ENCODE peak calls at places on chromosomes 3 and 15, in seven cellular contexts. One of them, this sample, is unnamed.

GRCh38 chr3:186108941-186109865 is at the start of gene ETV5:
- DNase-seq in A549: peak; percentile 98
- DNase-seq in uterus: peak; percentile 100
- DNase-seq in vagina: peak; percentile 100
- DNase-seq in cardiac muscle cell: peak; percentile 99
- DNase-seq in RWPE1: peak; percentile 100
- DNase-seq in hepatocyte: peak; percentile 99
- DNase-seq in this sample: peak; percentile 100

GRCh38 chr3:17183951-17184550 is 299.3 kb downstream of the PLCL2 start:
- DNase-seq in A549: peak; percentile 30
- DNase-seq in hepatocyte: no peak
- DNase-seq in uterus: no peak
- DNase-seq in RWPE1: peak; percentile 20
- DNase-seq in cardiac muscle cell: no peak
- DNase-seq in vagina: no peak
- DNase-seq in this sample: no peak

GRCh38 chr3:194928831-194929594 is 243.3 kb downstream of the FAM43A start:
- DNase-seq in RWPE1: no peak
- DNase-seq in cardiac muscle cell: no peak
- DNase-seq in hepatocyte: no peak
- DNase-seq in vagina: no peak
- DNase-seq in A549: peak; percentile 7
- DNase-seq in uterus: no peak
- DNase-seq in this sample: no peak

GRCh38 chr15:63803106-63803886 is 30.5 kb downstream of the HERC1 start:
- DNase-seq in RWPE1: no peak
- DNase-seq in uterus: no peak
- DNase-seq in vagina: no peak
- DNase-seq in cardiac muscle cell: no peak
- DNase-seq in A549: no peak
- DNase-seq in hepatocyte: no peak
- DNase-seq in this sample: no peak

GRCh38 chr3:65847947-65848346 is 190.8 kb downstream of the MAGI1 start:
- DNase-seq in hepatocyte: no peak
- DNase-seq in A549: no peak
- DNase-seq in cardiac muscle cell: no peak
- DNase-seq in vagina: no peak
- DNase-seq in RWPE1: no peak
- DNase-seq in uterus: no peak
- DNase-seq in this sample: no peak

GRCh38 chr15:64461577-64462162 is 1.3 kb downstream of the ZNF609 start:
- DNase-seq in RWPE1: no peak
- DNase-seq in vagina: no peak
- DNase-seq in A549: peak; percentile 20
- DNase-seq in hepatocyte: peak; percentile 17
- DNase-seq in cardiac muscle cell: peak; percentile 23
- DNase-seq in uterus: no peak
- DNase-seq in this sample: no peak

GRCh38 chr15:31485911-31486461 is 159.4 kb downstream of the KLF13 start:
- DNase-seq in vagina: peak; percentile 85
- DNase-seq in hepatocyte: no peak
- DNase-seq in A549: no peak
- DNase-seq in cardiac muscle cell: no peak
- DNase-seq in RWPE1: no peak
- DNase-seq in uterus: peak; percentile 7
- DNase-seq in this sample: no peak

GRCh38 chr15:101003706-101004105 is 84.5 kb downstream of the LRRK1 start:
- DNase-seq in RWPE1: no peak
- DNase-seq in cardiac muscle cell: no peak
- DNase-seq in vagina: peak; percentile 65
- DNase-seq in uterus: no peak
- DNase-seq in A549: no peak
- DNase-seq in hepatocyte: no peak
- DNase-seq in this sample: no peak

GRCh38 chr15:60544581-60545115 is 65.7 kb upstream of the ICE2 start:
- DNase-seq in cardiac muscle cell: no peak
- DNase-seq in hepatocyte: no peak
- DNase-seq in uterus: no peak
- DNase-seq in RWPE1: no peak
- DNase-seq in vagina: no peak
- DNase-seq in A549: no peak
- DNase-seq in this sample: no peak

GRCh38 chr3:118245312-118245711 is 789.3 kb downstream of the IGSF11 start:
- DNase-seq in vagina: no peak
- DNase-seq in uterus: no peak
- DNase-seq in hepatocyte: no peak
- DNase-seq in cardiac muscle cell: no peak
- DNase-seq in RWPE1: no peak
- DNase-seq in A549: no peak
- DNase-seq in this sample: no peak

GRCh38 chr3:9108876-9109569 is 140.4 kb downstream of the SRGAP3 start:
- DNase-seq in cardiac muscle cell: no peak
- DNase-seq in uterus: no peak
- DNase-seq in A549: no peak
- DNase-seq in vagina: no peak
- DNase-seq in hepatocyte: no peak
- DNase-seq in RWPE1: no peak
- DNase-seq in this sample: no peak

GRCh38 chr3:11185564-11186317 is 31.4 kb downstream of the HRH1 start:
- DNase-seq in RWPE1: peak; percentile 89
- DNase-seq in A549: peak; percentile 83
- DNase-seq in uterus: peak; percentile 80
- DNase-seq in hepatocyte: peak; percentile 64
- DNase-seq in vagina: no peak
- DNase-seq in cardiac muscle cell: no peak
- DNase-seq in this sample: no peak

GRCh38 chr15:71788646-71789579 is 21.4 kb upstream of the NR2E3 start:
- DNase-seq in RWPE1: no peak
- DNase-seq in hepatocyte: peak; percentile 56
- DNase-seq in vagina: no peak
- DNase-seq in uterus: no peak
- DNase-seq in A549: no peak
- DNase-seq in cardiac muscle cell: no peak
- DNase-seq in this sample: no peak

GRCh38 chr15:86540840-86541467 is 461.3 kb downstream of the AGBL1 start:
- DNase-seq in RWPE1: no peak
- DNase-seq in A549: peak; percentile 14
- DNase-seq in cardiac muscle cell: no peak
- DNase-seq in uterus: no peak
- DNase-seq in vagina: no peak
- DNase-seq in hepatocyte: no peak
- DNase-seq in this sample: no peak

GRCh38 chr15:86541540-86541939 is 461.9 kb downstream of the AGBL1 start:
- DNase-seq in cardiac muscle cell: no peak
- DNase-seq in uterus: no peak
- DNase-seq in A549: no peak
- DNase-seq in hepatocyte: no peak
- DNase-seq in vagina: no peak
- DNase-seq in RWPE1: no peak
- DNase-seq in this sample: no peak

GRCh38 chr15:86538141-86538540 is 458.5 kb downstream of the AGBL1 start:
- DNase-seq in hepatocyte: no peak
- DNase-seq in RWPE1: no peak
- DNase-seq in uterus: no peak
- DNase-seq in vagina: no peak
- DNase-seq in cardiac muscle cell: no peak
- DNase-seq in A549: no peak
- DNase-seq in this sample: no peak
- TF ChIP-seq CTCF in hepatocyte: no peak
- TF ChIP-seq CTCF in RWPE1: no peak
- TF ChIP-seq CTCF in uterus: no peak
- TF ChIP-seq CTCF in vagina: no peak
- TF ChIP-seq CTCF in cardiac muscle cell: no peak
- TF ChIP-seq CTCF in A549: no peak
- TF ChIP-seq CTCF in this sample: no peak

DNA sequence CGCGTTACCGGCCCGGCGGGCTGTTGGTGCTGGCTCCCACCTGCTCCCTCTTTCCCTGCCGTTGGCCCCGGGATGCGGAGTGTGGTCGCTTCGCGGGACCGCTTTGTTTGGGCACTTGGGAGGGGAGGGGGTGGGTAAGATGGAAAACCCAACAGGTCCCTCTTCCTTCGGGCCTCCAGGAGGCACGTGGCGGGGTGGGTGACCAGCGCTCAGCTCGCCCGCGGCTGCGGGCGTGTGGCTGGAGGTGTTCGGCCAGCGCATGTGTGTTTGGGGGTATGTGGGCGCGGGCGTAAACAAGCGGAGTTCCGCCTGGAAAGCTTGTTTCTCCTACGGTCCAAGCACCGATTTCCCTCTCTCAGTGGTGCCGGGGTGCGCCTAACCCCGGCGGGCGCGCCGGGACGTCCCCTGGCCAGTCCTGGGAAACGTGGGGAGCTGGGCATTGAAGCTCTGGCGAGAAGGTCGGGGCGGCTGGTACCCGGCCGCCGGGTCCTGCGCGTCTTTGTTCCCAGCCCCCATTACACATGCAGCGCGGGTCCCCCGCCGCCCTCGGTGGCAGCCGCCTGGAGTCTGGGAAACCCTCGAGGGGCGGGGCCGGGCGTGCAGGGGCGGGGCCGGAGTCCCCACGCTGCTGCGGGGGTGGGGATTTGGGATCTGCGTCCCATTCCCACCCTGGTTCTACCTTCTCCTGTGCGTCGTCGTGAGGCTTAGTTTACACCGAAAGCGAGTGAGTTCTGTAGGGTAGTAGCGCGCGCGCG is 1.4 kb downstream of the ACVR2B start:
- DNase-seq in uterus: peak; percentile 79
- DNase-seq in cardiac muscle cell: peak; percentile 89
- DNase-seq in RWPE1: peak; percentile 70
- DNase-seq in vagina: no peak
- DNase-seq in hepatocyte: peak; percentile 88
- DNase-seq in A549: peak; percentile 54
- DNase-seq in this sample: no peak
- H3K27ac ChIP-seq in uterus: peak overlapping the region; percentile 94
- H3K27ac ChIP-seq in cardiac muscle cell: peak overlapping the region; percentile 90
- H3K27ac ChIP-seq in RWPE1: peak overlapping the region; percentile 86
- H3K27ac ChIP-seq in vagina: peak overlapping the region; percentile 86
- H3K27ac ChIP-seq in hepatocyte: peak overlapping the region; percentile 93
- H3K27ac ChIP-seq in A549: peak overlapping the region; percentile 98
- H3K27ac ChIP-seq in this sample: no peak overlapping the region

GRCh38 chr3:173733029-173733652 is 335.6 kb downstream of the NLGN1 start:
- DNase-seq in RWPE1: no peak
- DNase-seq in uterus: no peak
- DNase-seq in A549: peak; percentile 16
- DNase-seq in hepatocyte: peak; percentile 47
- DNase-seq in vagina: no peak
- DNase-seq in cardiac muscle cell: peak; percentile 18
- DNase-seq in this sample: no peak
- TF ChIP-seq CTCF in RWPE1: peak; percentile 15
- TF ChIP-seq CTCF in uterus: no peak
- TF ChIP-seq CTCF in A549: no peak
- TF ChIP-seq CTCF in hepatocyte: peak; percentile 61
- TF ChIP-seq CTCF in vagina: no peak
- TF ChIP-seq CTCF in cardiac muscle cell: peak; percentile 57
- TF ChIP-seq CTCF in this sample: no peak

GRCh38 chr3:99845999-99846398 is 28.3 kb downstream of the CMSS1 start:
- DNase-seq in hepatocyte: no peak
- DNase-seq in RWPE1: no peak
- DNase-seq in vagina: no peak
- DNase-seq in cardiac muscle cell: no peak
- DNase-seq in A549: no peak
- DNase-seq in uterus: no peak
- DNase-seq in this sample: no peak

GRCh38 chr3:99839613-99840012 is 22.0 kb downstream of the CMSS1 start:
- DNase-seq in vagina: no peak
- DNase-seq in hepatocyte: no peak
- DNase-seq in RWPE1: no peak
- DNase-seq in cardiac muscle cell: no peak
- DNase-seq in uterus: no peak
- DNase-seq in A549: no peak
- DNase-seq in this sample: no peak

GRCh38 chr3:99845335-99845734 is 27.7 kb downstream of the CMSS1 start:
- DNase-seq in A549: no peak
- DNase-seq in uterus: no peak
- DNase-seq in cardiac muscle cell: no peak
- DNase-seq in RWPE1: no peak
- DNase-seq in vagina: no peak
- DNase-seq in hepatocyte: no peak
- DNase-seq in this sample: peak; percentile 20

GRCh38 chr3:99843590-99844260 is 26.1 kb downstream of the CMSS1 start:
- DNase-seq in A549: no peak
- DNase-seq in vagina: no peak
- DNase-seq in RWPE1: no peak
- DNase-seq in cardiac muscle cell: no peak
- DNase-seq in uterus: no peak
- DNase-seq in hepatocyte: no peak
- DNase-seq in this sample: no peak

GRCh38 chr3:99842826-99843589 is 25.3 kb downstream of the CMSS1 start:
- DNase-seq in RWPE1: peak; percentile 48
- DNase-seq in vagina: no peak
- DNase-seq in uterus: no peak
- DNase-seq in hepatocyte: peak; percentile 67
- DNase-seq in A549: peak; percentile 53
- DNase-seq in cardiac muscle cell: peak; percentile 44
- DNase-seq in this sample: no peak
- H3K27ac ChIP-seq in RWPE1: no peak overlapping the region
- H3K27ac ChIP-seq in vagina: peak overlapping the region; percentile 49
- H3K27ac ChIP-seq in uterus: peak overlapping the region; percentile 80
- H3K27ac ChIP-seq in hepatocyte: peak overlapping the region; percentile 64
- H3K27ac ChIP-seq in A549: no peak overlapping the region
- H3K27ac ChIP-seq in cardiac muscle cell: no peak overlapping the region
- H3K27ac ChIP-seq in this sample: no peak overlapping the region

GRCh38 chr3:142134799-142135325 is 14.5 kb downstream of the TFDP2 start:
- DNase-seq in uterus: no peak
- DNase-seq in RWPE1: no peak
- DNase-seq in hepatocyte: no peak
- DNase-seq in vagina: no peak
- DNase-seq in cardiac muscle cell: no peak
- DNase-seq in A549: no peak
- DNase-seq in this sample: no peak

GRCh38 chr3:142124243-142124642 is 25.1 kb downstream of the TFDP2 start:
- DNase-seq in A549: no peak
- DNase-seq in hepatocyte: no peak
- DNase-seq in uterus: no peak
- DNase-seq in RWPE1: no peak
- DNase-seq in vagina: no peak
- DNase-seq in cardiac muscle cell: no peak
- DNase-seq in this sample: no peak

GRCh38 chr3:142127941-142128658 is 21.2 kb downstream of the TFDP2 start:
- DNase-seq in A549: no peak
- DNase-seq in uterus: no peak
- DNase-seq in cardiac muscle cell: no peak
- DNase-seq in RWPE1: no peak
- DNase-seq in vagina: no peak
- DNase-seq in hepatocyte: no peak
- DNase-seq in this sample: no peak

GRCh38 chr3:142129516-142130171 is 19.7 kb downstream of the TFDP2 start:
- DNase-seq in vagina: no peak
- DNase-seq in uterus: no peak
- DNase-seq in A549: no peak
- DNase-seq in cardiac muscle cell: no peak
- DNase-seq in RWPE1: no peak
- DNase-seq in hepatocyte: no peak
- DNase-seq in this sample: no peak
- TF ChIP-seq CTCF in vagina: no peak
- TF ChIP-seq CTCF in uterus: no peak
- TF ChIP-seq CTCF in A549: no peak
- TF ChIP-seq CTCF in cardiac muscle cell: peak; percentile 26
- TF ChIP-seq CTCF in RWPE1: no peak
- TF ChIP-seq CTCF in hepatocyte: no peak
- TF ChIP-seq CTCF in this sample: no peak

GRCh38 chr15:29121907-29122306 is 147.7 kb downstream of the NSMCE3 start:
- DNase-seq in uterus: no peak
- DNase-seq in hepatocyte: no peak
- DNase-seq in RWPE1: no peak
- DNase-seq in A549: no peak
- DNase-seq in cardiac muscle cell: no peak
- DNase-seq in vagina: no peak
- DNase-seq in this sample: no peak
- H3K27ac ChIP-seq in uterus: no peak overlapping the region
- H3K27ac ChIP-seq in hepatocyte: no peak overlapping the region
- H3K27ac ChIP-seq in RWPE1: no peak overlapping the region
- H3K27ac ChIP-seq in A549: no peak overlapping the region
- H3K27ac ChIP-seq in cardiac muscle cell: no peak overlapping the region
- H3K27ac ChIP-seq in vagina: no peak overlapping the region
- H3K27ac ChIP-seq in this sample: no peak overlapping the region